ENCODE peak calls at places on chromosomes 2 and 18, in four cellular contexts. One of them, this sample, is unnamed.

GRCh38 chr18:42107287-42108045 is 152.4 kb downstream of the PIK3C3 start:
- DNase-seq in K562: no peak
- DNase-seq in H1: no peak
- DNase-seq in GM12878: no peak
- DNase-seq in this sample: no peak

GRCh38 chr2:55384786-55385185 is 34.9 kb downstream of the CCDC88A start:
- DNase-seq in H1: no peak
- DNase-seq in GM12878: no peak
- DNase-seq in K562: no peak
- DNase-seq in this sample: no peak

GRCh38 chr2:20410556-20411277 is 36.2 kb upstream of the RHOB start:
- DNase-seq in GM12878: no peak
- DNase-seq in H1: no peak
- DNase-seq in K562: no peak
- DNase-seq in this sample: no peak

GRCh38 chr2:172244419-172245130 is 141.9 kb upstream of the DLX2 start:
- DNase-seq in K562: no peak
- DNase-seq in GM12878: no peak
- DNase-seq in H1: no peak
- DNase-seq in this sample: no peak

GRCh38 chr2:66113116-66113515 is 321.8 kb upstream of the MEIS1 start:
- DNase-seq in GM12878: no peak
- DNase-seq in K562: no peak
- DNase-seq in H1: no peak
- DNase-seq in this sample: no peak

GRCh38 chr2:67399831-67400489 is 2.8 kb downstream of the ETAA1 start:
- DNase-seq in K562: no peak
- DNase-seq in H1: no peak
- DNase-seq in GM12878: no peak
- DNase-seq in this sample: no peak

GRCh38 chr18:9825571-9826073 is 60.2 kb upstream of the TXNDC2 start:
- DNase-seq in GM12878: no peak
- DNase-seq in K562: peak
- DNase-seq in H1: no peak
- DNase-seq in this sample: peak

GRCh38 chr18:75216926-75217303 is 6.3 kb downstream of the TSHZ1 start:
- DNase-seq in GM12878: no peak
- DNase-seq in K562: no peak
- DNase-seq in H1: no peak
- DNase-seq in this sample: no peak

GRCh38 chr2:35503738-35504160 is 851.8 kb upstream of the CRIM1 start:
- DNase-seq in H1: no peak
- DNase-seq in GM12878: no peak
- DNase-seq in K562: no peak
- DNase-seq in this sample: no peak

GRCh38 chr2:71702071-71702970 is 249.0 kb downstream of the DYSF start:
- DNase-seq in GM12878: no peak
- DNase-seq in H1: no peak
- DNase-seq in K562: no peak
- DNase-seq in this sample: no peak
- TF ChIP-seq HDAC2 in GM12878: no peak
- TF ChIP-seq HDAC2 in H1: no peak
- TF ChIP-seq HDAC2 in K562: no peak
- TF ChIP-seq HDAC2 in this sample: no peak

GRCh38 chr2:192578780-192579179 is 384.0 kb upstream of the TMEFF2 start:
- DNase-seq in GM12878: no peak
- DNase-seq in K562: no peak
- DNase-seq in H1: no peak
- DNase-seq in this sample: peak
- TF ChIP-seq SIN3A in GM12878: no peak
- TF ChIP-seq SIN3A in K562: no peak
- TF ChIP-seq SIN3A in H1: no peak
- TF ChIP-seq SIN3A in this sample: no peak

GRCh38 chr2:136118819-136119716 is 1.1 kb upstream of the CXCR4 start:
- DNase-seq in K562: peak
- DNase-seq in GM12878: no peak
- DNase-seq in H1: peak
- DNase-seq in this sample: no peak
- TF ChIP-seq HDAC2 in K562: no peak
- TF ChIP-seq HDAC2 in GM12878: no peak
- TF ChIP-seq HDAC2 in H1: no peak
- TF ChIP-seq HDAC2 in this sample: no peak

GRCh38 chr2:147327636-147328035 is 517.2 kb upstream of the ACVR2A start:
- DNase-seq in H1: no peak
- DNase-seq in K562: no peak
- DNase-seq in GM12878: peak
- DNase-seq in this sample: no peak

GRCh38 chr2:147325955-147326354 is 518.9 kb upstream of the ACVR2A start:
- DNase-seq in H1: no peak
- DNase-seq in K562: no peak
- DNase-seq in GM12878: no peak
- DNase-seq in this sample: no peak

GRCh38 chr2:147330925-147331324 is 513.9 kb upstream of the ACVR2A start:
- DNase-seq in GM12878: no peak
- DNase-seq in K562: no peak
- DNase-seq in H1: no peak
- DNase-seq in this sample: no peak

GRCh38 chr2:147331790-147332419 is 512.9 kb upstream of the ACVR2A start:
- DNase-seq in GM12878: no peak
- DNase-seq in K562: no peak
- DNase-seq in H1: peak
- DNase-seq in this sample: peak
- TF ChIP-seq SIN3A in GM12878: no peak
- TF ChIP-seq SIN3A in K562: no peak
- TF ChIP-seq SIN3A in H1: no peak
- TF ChIP-seq SIN3A in this sample: no peak

GRCh38 chr2:237723613-237724012 is 75.0 kb upstream of the RBM44 start:
- DNase-seq in GM12878: no peak
- DNase-seq in K562: peak
- DNase-seq in H1: no peak
- DNase-seq in this sample: peak

GRCh38 chr2:237727363-237727762 is 71.2 kb upstream of the RBM44 start:
- DNase-seq in H1: no peak
- DNase-seq in GM12878: no peak
- DNase-seq in K562: no peak
- DNase-seq in this sample: no peak

GRCh38 chr2:237724811-237725478 is 73.6 kb upstream of the RBM44 start:
- DNase-seq in GM12878: no peak
- DNase-seq in K562: no peak
- DNase-seq in H1: no peak
- DNase-seq in this sample: no peak

GRCh38 chr2:237726401-237726830 is 72.2 kb upstream of the RBM44 start:
- DNase-seq in H1: no peak
- DNase-seq in GM12878: no peak
- DNase-seq in K562: no peak
- DNase-seq in this sample: no peak

GRCh38 chr2:237725661-237726060 is 72.9 kb upstream of the RBM44 start:
- DNase-seq in H1: no peak
- DNase-seq in GM12878: no peak
- DNase-seq in K562: no peak
- DNase-seq in this sample: peak
- TF ChIP-seq HDAC2 in H1: no peak
- TF ChIP-seq HDAC2 in GM12878: no peak
- TF ChIP-seq HDAC2 in K562: no peak
- TF ChIP-seq HDAC2 in this sample: peak

GRCh38 chr2:160940271-160940670 is 220.0 kb upstream of the TANK start:
- DNase-seq in K562: no peak
- DNase-seq in GM12878: no peak
- DNase-seq in H1: no peak
- DNase-seq in this sample: no peak

GRCh38 chr2:160942505-160943125 is 217.6 kb upstream of the TANK start:
- DNase-seq in H1: no peak
- DNase-seq in K562: no peak
- DNase-seq in GM12878: no peak
- DNase-seq in this sample: no peak

GRCh38 chr2:160940699-160941098 is 219.5 kb upstream of the TANK start:
- DNase-seq in GM12878: peak
- DNase-seq in H1: no peak
- DNase-seq in K562: no peak
- DNase-seq in this sample: no peak

GRCh38 chr2:160943429-160943828 is 216.8 kb upstream of the TANK start:
- DNase-seq in GM12878: no peak
- DNase-seq in K562: no peak
- DNase-seq in H1: no peak
- DNase-seq in this sample: no peak

GRCh38 chr2:160941290-160941846 is 218.9 kb upstream of the TANK start:
- DNase-seq in K562: no peak
- DNase-seq in GM12878: no peak
- DNase-seq in H1: no peak
- DNase-seq in this sample: no peak
- TF ChIP-seq SIN3A in K562: no peak
- TF ChIP-seq SIN3A in GM12878: no peak
- TF ChIP-seq SIN3A in H1: no peak
- TF ChIP-seq SIN3A in this sample: no peak

GRCh38 chr2:19329445-19329844 is 29.0 kb downstream of the OSR1 start:
- DNase-seq in H1: no peak
- DNase-seq in K562: no peak
- DNase-seq in GM12878: no peak
- DNase-seq in this sample: no peak

GRCh38 chr2:19332503-19332902 is 25.9 kb downstream of the OSR1 start:
- DNase-seq in K562: no peak
- DNase-seq in GM12878: no peak
- DNase-seq in H1: no peak
- DNase-seq in this sample: no peak

GRCh38 chr2:19336781-19337180 is 21.6 kb downstream of the OSR1 start:
- DNase-seq in GM12878: no peak
- DNase-seq in K562: no peak
- DNase-seq in H1: no peak
- DNase-seq in this sample: no peak

GRCh38 chr2:19330436-19330835 is 28.0 kb downstream of the OSR1 start:
- DNase-seq in GM12878: no peak
- DNase-seq in H1: no peak
- DNase-seq in K562: no peak
- DNase-seq in this sample: no peak

DNA sequence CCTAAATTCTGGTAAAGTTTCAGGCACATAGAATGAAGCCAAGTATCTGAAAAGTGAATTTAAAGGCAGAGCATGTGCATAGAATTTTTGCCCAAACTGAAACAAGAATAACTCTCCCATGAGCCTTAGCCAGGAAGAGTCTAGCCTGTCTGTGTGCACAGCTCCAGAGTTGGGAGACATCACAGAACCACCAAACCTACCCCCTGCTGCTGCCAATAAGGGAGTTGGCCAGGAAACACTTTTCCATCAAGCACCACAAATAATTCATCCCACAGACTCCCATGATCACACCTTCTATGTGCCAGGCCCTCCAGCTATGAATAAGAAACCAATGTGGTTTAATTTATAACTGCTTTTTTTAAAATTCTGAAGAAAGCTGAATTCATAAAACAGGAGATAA is 27.0 kb downstream of the OSR1 start:
- DNase-seq in K562: no peak
- DNase-seq in H1: no peak
- DNase-seq in GM12878: no peak
- DNase-seq in this sample: no peak
- TF ChIP-seq HDAC2 in K562: no peak
- TF ChIP-seq HDAC2 in H1: no peak
- TF ChIP-seq HDAC2 in GM12878: no peak
- TF ChIP-seq HDAC2 in this sample: no peak

GRCh38 chr18:23694642-23695430 is 5.6 kb downstream of the LAMA3 start:
- DNase-seq in H1: no peak
- DNase-seq in K562: no peak
- DNase-seq in GM12878: no peak
- DNase-seq in this sample: no peak
- TF ChIP-seq SIN3A in H1: no peak
- TF ChIP-seq SIN3A in K562: no peak
- TF ChIP-seq SIN3A in GM12878: no peak
- TF ChIP-seq SIN3A in this sample: no peak

DNA sequence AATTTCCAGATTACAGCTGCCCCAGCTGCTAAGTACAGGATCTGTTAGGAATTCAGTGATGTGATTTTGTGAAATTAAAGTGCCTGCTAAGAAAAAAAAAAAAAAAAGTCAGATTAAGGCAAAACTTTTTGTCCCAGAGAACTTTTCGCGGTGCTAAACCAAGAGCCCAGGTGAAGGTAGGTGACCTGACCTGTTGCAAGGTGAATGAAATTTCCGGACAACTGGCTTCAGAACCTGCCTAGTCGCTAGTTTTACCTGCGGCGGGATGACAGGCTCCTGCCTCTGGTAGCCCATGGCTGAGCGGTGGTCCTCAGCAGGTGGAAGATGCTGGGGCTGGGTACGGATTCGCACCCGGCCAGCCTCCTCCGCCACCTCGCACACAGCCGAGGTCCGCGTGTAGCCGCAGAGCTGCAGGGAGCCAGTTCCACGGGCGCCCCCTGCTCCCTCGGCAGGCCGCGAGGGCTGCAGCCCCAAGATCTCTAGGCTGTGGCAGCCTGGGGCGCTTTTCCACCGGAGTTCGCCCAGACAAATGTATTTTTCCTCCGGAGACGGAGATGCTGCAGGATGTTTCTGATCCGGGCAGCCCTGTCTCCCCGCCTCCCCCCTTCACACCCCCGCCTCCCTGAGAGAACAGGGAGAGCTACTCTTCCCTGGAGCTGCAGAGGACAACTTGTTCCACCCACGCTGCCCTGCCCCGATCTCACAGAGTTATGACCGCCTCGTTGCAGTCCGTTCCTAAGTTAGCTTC is at the start of gene SLC38A11:
- DNase-seq in K562: no peak
- DNase-seq in GM12878: no peak
- DNase-seq in H1: peak
- DNase-seq in this sample: no peak
- TF ChIP-seq HDAC2 in K562: no peak
- TF ChIP-seq HDAC2 in GM12878: no peak
- TF ChIP-seq HDAC2 in H1: no peak
- TF ChIP-seq HDAC2 in this sample: no peak

GRCh38 chr2:96565111-96565510 is 28.6 kb downstream of the ARID5A start:
- DNase-seq in H1: peak
- DNase-seq in GM12878: no peak
- DNase-seq in K562: no peak
- DNase-seq in this sample: no peak
- TF ChIP-seq SIN3A in H1: peak
- TF ChIP-seq SIN3A in GM12878: no peak
- TF ChIP-seq SIN3A in K562: no peak
- TF ChIP-seq SIN3A in this sample: no peak

This sample was measured in HepG2.